ENCODE peak calls at places on chromosomes 6 and 20, in eight cellular contexts. M, U, J, Z, B, O, L and Y are unnamed samples.

GRCh38 chr20:54284928-54285704 is 77.2 kb downstream of the PFDN4 start:
- DNase-seq in M (no peak), U (no peak), J (no peak), Z (peak), B (peak), O (no peak), L (no peak), Y (no peak)

GRCh38 chr6:15296735-15297134 is 50.9 kb downstream of the JARID2 start:
- DNase-seq in M (peak), U (peak), J (no peak), Z (no peak), B (no peak), O (peak), L (peak), Y (no peak)

GRCh38 chr6:155530219-155530834 is 74.7 kb upstream of the NOX3 start:
- DNase-seq in M (peak), U (peak), J (no peak), Z (peak), B (peak), O (peak), L (peak), Y (no peak)

GRCh38 chr20:5531318-5532081 is 214.7 kb upstream of the PROKR2 start:
- DNase-seq in M (no peak), U (no peak), J (no peak), Z (no peak), B (peak), O (no peak), L (no peak), Y (no peak)

GRCh38 chr20:3045042-3045815 is 623 bp upstream of the MRPS26 start:
- DNase-seq in M (peak), U (peak), J (no peak), Z (no peak), B (peak), O (no peak), L (peak), Y (no peak)

GRCh38 chr6:33898771-33899170 is 95.0 kb upstream of the MLN start:
- DNase-seq in M (no peak), U (no peak), J (no peak), Z (no peak), B (no peak), O (no peak), L (no peak), Y (no peak)

GRCh38 chr20:58749979-58750378 is 57.4 kb downstream of the NPEPL1 start:
- DNase-seq in M (no peak), U (no peak), J (no peak), Z (no peak), B (no peak), O (no peak), L (no peak), Y (no peak)

GRCh38 chr6:34020278-34020677 is 125.6 kb downstream of the GRM4 start:
- DNase-seq in M (no peak), U (no peak), J (no peak), Z (no peak), B (no peak), O (no peak), L (no peak), Y (no peak)

GRCh38 chr6:132202569-132202968 is 198.7 kb downstream of the MOXD1 start:
- DNase-seq in M (no peak), U (no peak), J (no peak), Z (peak), B (peak), O (no peak), L (no peak), Y (no peak)

GRCh38 chr6:20379231-20379630 is 22.4 kb upstream of the E2F3 start:
- DNase-seq in M (no peak), U (no peak), J (no peak), Z (no peak), B (no peak), O (no peak), L (no peak), Y (no peak)

GRCh38 chr20:57264908-57265648 is 1.4 kb downstream of the BMP7 start:
- DNase-seq in M (no peak), U (peak), J (no peak), Z (no peak), B (no peak), O (peak), L (no peak), Y (no peak)

GRCh38 chr6:5506575-5506974 is 245.3 kb downstream of the FARS2 start:
- DNase-seq in M (peak), U (peak), J (no peak), Z (no peak), B (no peak), O (peak), L (peak), Y (no peak)

GRCh38 chr6:78243519-78243918 is 590.7 kb downstream of the MEI4 start:
- DNase-seq in M (no peak), U (no peak), J (no peak), Z (peak), B (peak), O (no peak), L (no peak), Y (no peak)

GRCh38 chr6:167685654-167686053 is 141.1 kb upstream of the AFDN start:
- DNase-seq in M (no peak), U (no peak), J (no peak), Z (no peak), B (no peak), O (no peak), L (no peak), Y (no peak)

GRCh38 chr20:63568986-63569949 is 4.8 kb downstream of the HELZ2 start:
- DNase-seq in M (no peak), U (no peak), J (no peak), Z (no peak), B (no peak), O (no peak), L (no peak), Y (no peak)

GRCh38 chr20:36468149-36469000 is 72.9 kb upstream of the MYL9 start:
- DNase-seq in M (no peak), U (no peak), J (no peak), Z (no peak), B (no peak), O (peak), L (no peak), Y (no peak)

GRCh38 chr6:87068804-87069203 is 26.1 kb downstream of the CGA start:
- DNase-seq in M (no peak), U (no peak), J (no peak), Z (no peak), B (no peak), O (no peak), L (no peak), Y (no peak)

GRCh38 chr20:48064929-48065328 is 279.6 kb upstream of the SULF2 start:
- DNase-seq in M (no peak), U (no peak), J (no peak), Z (no peak), B (no peak), O (no peak), L (no peak), Y (no peak)

GRCh38 chr6:2804516-2804915 is 37.1 kb downstream of the SERPINB1 start:
- DNase-seq in M (no peak), U (no peak), J (no peak), Z (no peak), B (no peak), O (no peak), L (no peak), Y (no peak)

GRCh38 chr6:2806664-2807063 is 35.0 kb downstream of the SERPINB1 start:
- DNase-seq in M (no peak), U (no peak), J (no peak), Z (no peak), B (no peak), O (no peak), L (no peak), Y (no peak)

GRCh38 chr6:2802521-2803060 is 37.4 kb downstream of the WRNIP1 start:
- DNase-seq in M (no peak), U (no peak), J (no peak), Z (no peak), B (no peak), O (no peak), L (no peak), Y (no peak)

GRCh38 chr6:2805031-2805430 is 36.6 kb downstream of the SERPINB1 start:
- DNase-seq in M (no peak), U (no peak), J (no peak), Z (no peak), B (no peak), O (no peak), L (no peak), Y (no peak)

DNA sequence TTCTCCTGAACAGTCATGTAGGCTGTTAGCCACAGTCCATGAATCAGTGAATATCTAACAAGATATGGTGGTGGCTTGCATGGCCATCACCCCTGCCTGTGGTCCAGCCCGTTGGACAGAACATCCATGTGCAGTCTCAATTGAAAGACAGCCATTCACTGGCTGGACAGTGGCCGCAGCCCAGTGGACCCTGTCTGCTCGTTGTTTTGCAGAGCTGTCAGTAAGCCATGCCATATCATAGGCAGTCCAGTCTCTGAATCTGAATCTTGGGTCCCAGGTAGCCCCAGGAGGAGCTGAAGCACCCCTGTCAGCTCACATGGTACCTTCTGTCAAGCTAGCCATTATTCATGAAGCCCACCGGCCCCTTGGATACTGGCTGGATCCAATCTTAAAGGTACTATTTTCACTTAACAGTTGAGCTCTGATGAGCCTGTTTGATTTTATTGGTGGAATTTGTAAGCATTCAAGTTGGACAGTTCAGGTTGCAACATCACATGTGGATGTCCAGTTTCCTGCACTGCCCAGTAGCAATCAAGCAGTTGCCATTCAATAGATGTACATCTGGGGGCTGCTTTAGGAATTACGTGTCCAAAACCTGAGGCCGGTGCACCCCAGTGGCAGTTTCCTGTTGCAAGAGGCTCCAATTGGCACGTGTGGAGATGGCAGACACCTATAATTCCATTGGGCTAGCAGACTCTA is 37.8 kb downstream of the SERPINB1 start:
- DNase-seq in M (no peak), U (no peak), J (no peak), Z (no peak), B (no peak), O (no peak), L (no peak), Y (no peak)
- TF ChIP-seq CTCF in M (no peak), U (no peak), J (no peak), Z (no peak), B (no peak), O (no peak), L (no peak), Y (no peak)

GRCh38 chr20:61385731-61386130 is 133.7 kb downstream of the CDH4 start:
- DNase-seq in M (no peak), U (no peak), J (no peak), Z (no peak), B (no peak), O (no peak), L (no peak), Y (no peak)

GRCh38 chr20:61378694-61379093 is 126.6 kb downstream of the CDH4 start:
- DNase-seq in M (no peak), U (no peak), J (no peak), Z (no peak), B (no peak), O (no peak), L (no peak), Y (no peak)

GRCh38 chr20:61387204-61387958 is 135.3 kb downstream of the CDH4 start:
- DNase-seq in M (no peak), U (no peak), J (peak), Z (peak), B (peak), O (no peak), L (no peak), Y (no peak)

GRCh38 chr20:61385316-61385715 is 133.3 kb downstream of the CDH4 start:
- DNase-seq in M (no peak), U (no peak), J (no peak), Z (no peak), B (no peak), O (no peak), L (no peak), Y (no peak)

GRCh38 chr20:61382194-61382593 is 130.1 kb downstream of the CDH4 start:
- DNase-seq in M (no peak), U (no peak), J (no peak), Z (no peak), B (no peak), O (no peak), L (no peak), Y (no peak)
- TF ChIP-seq CTCF in M (no peak), U (no peak), J (no peak), Z (no peak), B (no peak), O (no peak), L (no peak), Y (no peak)

DNA sequence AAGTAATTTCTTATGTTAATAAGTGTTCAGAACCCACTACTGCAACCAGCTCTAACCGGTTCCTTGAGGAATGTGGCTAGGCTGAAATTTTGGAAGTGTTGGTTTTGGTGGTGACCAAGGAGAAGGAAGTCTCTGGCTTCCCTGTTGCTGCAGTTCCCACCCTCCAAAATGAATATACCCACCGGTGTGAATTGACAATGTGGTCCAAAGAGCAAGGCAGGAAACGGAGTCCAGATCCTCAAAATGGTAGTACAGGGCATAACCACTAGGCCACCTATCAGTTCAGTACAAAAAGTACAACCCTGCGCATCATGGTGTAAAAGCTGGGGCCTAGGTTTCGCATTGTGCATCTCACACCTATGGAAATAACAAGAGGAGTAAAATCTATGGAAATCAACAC is 2.8 kb downstream of the ADNP start:
- DNase-seq in M (peak), U (no peak), J (no peak), Z (no peak), B (no peak), O (no peak), L (no peak), Y (no peak)
- TF ChIP-seq CTCF in M (peak), U (no peak), J (no peak), Z (no peak), B (peak), O (no peak), L (peak), Y (peak)

GRCh38 chr6:45730232-45730631 is 285.4 kb downstream of the CLIC5 start:
- DNase-seq in M (no peak), U (no peak), J (no peak), Z (no peak), B (no peak), O (no peak), L (no peak), Y (no peak)
- TF ChIP-seq CTCF in M (no peak), U (no peak), J (no peak), Z (no peak), B (no peak), O (no peak), L (no peak), Y (no peak)